ENCODE peak calls at places on chromosomes 16 and 17, in ten cellular contexts. H is uterus, K is adrenal gland, B is brain microvascular endothelial cell, O is heart left ventricle, L is lung, U is heart right ventricle, E is fibroblast of pulmonary artery, I is A549, A is bronchial epithelial cell. P is an unnamed sample.

GRCh38 chr16:87682852-87683399 is 80.6 kb downstream of the JPH3 start:
- DNase-seq in K (no peak), I (no peak), O (no peak), E (no peak), U (no peak), A (no peak), H (no peak), B (no peak), L (no peak), P (no peak)

GRCh38 chr16:8641671-8642070 is 20.2 kb downstream of the METTL22 start:
- DNase-seq in E (no peak), U (no peak), K (no peak), B (no peak), A (no peak), I (no peak), L (no peak), O (no peak), H (no peak), P (no peak)

GRCh38 chr17:16915752-16916556 is 56.0 kb downstream of the TNFRSF13B start:
- DNase-seq in B (peak; percentile 32), O (no peak), H (no peak), A (peak; percentile 50), K (peak; percentile 61), L (peak; percentile 57), E (peak; percentile 40), I (peak; percentile 75), U (peak; percentile 53), P (peak; percentile 59)

GRCh38 chr16:69796285-69797118 is 34.4 kb downstream of the WWP2 start:
- DNase-seq in E (peak; percentile 85), H (peak; percentile 25), U (no peak), K (peak; percentile 59), I (peak; percentile 61), B (peak; percentile 47), A (peak; percentile 67), L (peak; percentile 38), O (no peak), P (peak; percentile 85)

GRCh38 chr16:67942200-67942509 is 1.8 kb downstream of the LCAT start:
- DNase-seq in E (peak; percentile 44), O (no peak), U (no peak), K (peak; percentile 75), I (peak; percentile 66), A (peak; percentile 21), B (peak; percentile 22), L (no peak), H (no peak), P (peak; percentile 44)

GRCh38 chr17:14301761-14302401 is 1.0 kb downstream of the HS3ST3B1 start:
- DNase-seq in K (peak; percentile 39), O (no peak), H (peak; percentile 26), I (no peak), U (peak; percentile 47), B (peak; percentile 46), E (peak; percentile 61), A (no peak), L (peak; percentile 44), P (peak; percentile 51)

GRCh38 chr16:66954097-66954659 is 6.9 kb upstream of the CES3 start:
- DNase-seq in A (peak; percentile 70), U (peak; percentile 64), L (peak; percentile 79), K (peak; percentile 85), O (no peak), E (peak; percentile 84), I (peak; percentile 90), B (peak; percentile 69), H (peak; percentile 75), P (peak; percentile 84)

GRCh38 chr17:77516902-77517301 is 376.1 kb downstream of the SEC14L1 start:
- DNase-seq in B (peak; percentile 90), L (no peak), U (no peak), E (peak; percentile 54), I (no peak), O (no peak), K (no peak), H (no peak), A (peak; percentile 52), P (peak; percentile 82)

GRCh38 chr16:82067810-82068325 is 32.8 kb downstream of the HSD17B2 start:
- DNase-seq in B (no peak), H (no peak), O (no peak), L (no peak), K (no peak), U (no peak), E (no peak), I (no peak), A (no peak), P (no peak)

GRCh38 chr16:82070656-82071369 is 35.8 kb downstream of the HSD17B2 start:
- DNase-seq in O (no peak), K (no peak), B (peak; percentile 28), E (peak; percentile 13), U (no peak), L (no peak), A (peak; percentile 98), H (no peak), I (no peak), P (peak; percentile 47)

GRCh38 chr16:82072313-82072712 is 37.3 kb downstream of the HSD17B2 start:
- DNase-seq in L (no peak), I (no peak), K (no peak), U (no peak), E (no peak), A (no peak), B (no peak), H (no peak), O (no peak), P (no peak)

GRCh38 chr16:82074019-82074558 is 39.0 kb downstream of the HSD17B2 start:
- DNase-seq in K (no peak), I (no peak), B (no peak), L (no peak), H (no peak), U (no peak), O (no peak), E (no peak), A (no peak), P (no peak)

GRCh38 chr16:82071421-82071820 is 36.4 kb downstream of the HSD17B2 start:
- DNase-seq in B (no peak), H (no peak), K (no peak), A (peak; percentile 92), I (no peak), L (no peak), E (no peak), U (no peak), O (no peak), P (no peak)
- H3K4me3 ChIP-seq in B (no peak overlapping the region), H (no peak overlapping the region), K (no peak overlapping the region), A (no peak overlapping the region), I (no peak overlapping the region), L (no peak overlapping the region), E (no peak overlapping the region), U (no peak overlapping the region), O (no peak overlapping the region), P (no peak overlapping the region)

DNA sequence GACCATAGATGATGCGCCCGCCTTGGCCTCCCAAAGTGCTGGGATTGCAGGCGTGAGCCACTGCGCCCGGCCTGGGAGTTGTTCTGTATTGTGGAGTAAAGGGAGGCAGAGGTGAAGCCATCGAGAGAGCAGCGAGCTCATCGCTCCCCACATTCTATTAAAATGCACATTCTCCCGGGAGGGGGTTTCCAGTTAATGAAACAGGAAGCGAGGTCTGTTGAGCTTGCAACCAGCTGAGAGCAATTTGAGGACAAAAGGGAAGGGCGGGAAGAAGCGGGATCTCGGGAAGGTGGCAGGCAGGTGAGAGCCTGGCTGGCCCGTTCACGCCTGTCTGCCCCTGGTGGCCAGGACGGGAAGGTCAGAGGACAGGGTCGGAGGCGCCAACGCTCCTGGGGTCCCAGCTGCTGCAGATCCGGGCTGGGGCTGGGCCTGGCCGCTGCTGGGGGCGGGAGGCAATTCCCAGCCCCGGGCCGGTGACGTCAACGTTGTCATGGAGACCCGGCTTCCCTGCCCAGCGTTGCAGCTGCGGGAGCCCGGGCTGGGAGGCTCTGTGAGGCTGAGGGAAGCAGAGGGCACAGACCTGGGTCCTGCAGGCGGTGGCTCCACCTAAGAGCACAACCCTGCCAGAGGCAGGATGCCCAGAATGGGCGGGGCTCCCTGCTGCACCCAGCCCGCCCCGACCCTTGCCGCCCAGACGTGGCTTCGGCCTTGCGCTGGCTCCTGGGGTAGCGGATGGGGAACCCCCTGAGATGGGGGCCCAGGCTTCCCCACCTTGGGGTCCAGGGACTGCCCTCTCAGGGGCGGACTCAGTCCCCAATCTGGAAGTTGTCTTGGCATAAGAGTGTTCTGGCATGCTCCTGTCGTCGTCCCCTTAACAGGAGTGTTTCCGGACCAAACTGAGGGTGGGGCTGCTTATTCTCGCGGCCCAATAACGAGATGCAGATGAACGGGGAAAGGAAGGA is 48.7 kb upstream of the PLCG2 start:
- DNase-seq in H (peak; percentile 85), O (peak; percentile 89), B (peak; percentile 75), A (peak; percentile 44), E (peak; percentile 84), I (peak; percentile 95), L (peak; percentile 85), K (peak; percentile 85), U (peak; percentile 89), P (peak; percentile 86)
- TF ChIP-seq CTCF in H (no peak), O (peak; percentile 39), B (peak; percentile 69), A (peak; percentile 82), E (peak; percentile 44), I (peak; percentile 57), L (peak; percentile 19), K (peak; percentile 30), U (peak; percentile 39), P (peak; percentile 56)

GRCh38 chr16:1433756-1434155 is 2.9 kb downstream of the PERCC1 start:
- DNase-seq in K (no peak), I (no peak), E (no peak), O (no peak), B (no peak), L (no peak), A (no peak), H (no peak), U (no peak), P (no peak)

GRCh38 chr16:1432388-1433262 is 1.7 kb downstream of the PERCC1 start:
- DNase-seq in U (no peak), K (no peak), B (no peak), L (no peak), I (no peak), A (no peak), H (no peak), E (no peak), O (no peak), P (no peak)

GRCh38 chr16:1431497-1432270 is 806 bp downstream of the PERCC1 start:
- DNase-seq in I (no peak), L (no peak), H (no peak), U (no peak), E (no peak), B (no peak), O (no peak), K (no peak), A (no peak), P (no peak)

GRCh38 chr16:1434644-1435592 is 4.0 kb downstream of the PERCC1 start:
- DNase-seq in U (no peak), A (no peak), K (no peak), B (no peak), E (no peak), L (no peak), I (no peak), H (no peak), O (no peak), P (no peak)

GRCh38 chr16:1433263-1433560 is 2.3 kb downstream of the PERCC1 start:
- DNase-seq in E (no peak), K (no peak), A (no peak), L (no peak), H (no peak), O (no peak), I (no peak), B (no peak), U (no peak), P (no peak)
- H3K4me3 ChIP-seq in E (no peak overlapping the region), K (no peak overlapping the region), A (no peak overlapping the region), L (no peak overlapping the region), H (no peak overlapping the region), O (peak overlapping the region; percentile 44), I (no peak overlapping the region), B (no peak overlapping the region), U (no peak overlapping the region), P (no peak overlapping the region)

DNA sequence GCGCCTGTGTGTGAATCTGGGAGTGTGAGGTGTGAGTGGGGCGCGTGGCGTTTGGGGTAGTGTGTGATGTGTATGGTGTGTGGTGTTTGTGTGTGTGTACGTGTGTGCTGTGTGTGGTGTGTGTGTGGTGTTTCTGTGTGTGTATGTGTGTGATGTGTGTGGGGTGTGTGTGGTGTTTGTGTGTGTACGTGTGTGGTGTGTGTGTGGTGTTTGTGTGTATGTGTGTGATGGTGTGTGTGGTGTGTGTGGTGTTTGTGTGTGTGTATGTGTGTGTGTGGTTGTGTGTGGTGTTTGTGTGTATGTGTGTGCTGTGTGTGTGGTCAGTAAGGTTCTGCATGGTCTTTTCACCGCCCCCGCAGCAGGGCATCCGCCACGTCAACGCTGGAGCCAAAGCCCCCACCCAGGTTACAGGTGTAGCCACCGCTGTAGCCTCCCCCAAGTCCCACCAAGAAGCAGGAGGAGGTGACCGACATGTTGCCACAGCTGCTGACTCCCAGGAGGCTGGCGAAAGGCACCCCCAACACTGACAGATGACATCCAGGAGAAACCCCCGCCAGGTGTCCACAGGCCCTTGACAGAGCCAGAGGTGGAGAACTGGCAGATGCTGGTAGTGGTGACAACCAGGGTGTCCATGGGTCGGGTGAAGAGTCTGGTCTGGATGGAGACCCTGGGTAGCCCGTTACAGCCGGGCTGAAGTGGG is 9.3 kb upstream of the KRT17 start:
- DNase-seq in K (no peak), L (no peak), I (no peak), B (no peak), O (no peak), H (no peak), U (no peak), A (no peak), E (no peak), P (no peak)
- TF ChIP-seq CTCF in K (no peak), L (no peak), I (no peak), B (no peak), O (no peak), H (no peak), U (no peak), A (no peak), E (no peak), P (no peak)

P was measured in cardiac fibroblast.